ENCODE peak calls at places on chromosomes 2 and 18, in six cellular contexts. Y is HCT116, L is GM12878, I is K562, T is HepG2, X is SK-N-SH. E is an unnamed sample.

GRCh38 chr2:167342769-167343168 is 454.5 kb downstream of the XIRP2 start:
- DNase-seq in Y (no peak), L (no peak), I (no peak), T (peak), X (peak), E (peak)

GRCh38 chr2:197296861-197297260 is 13.7 kb downstream of the ANKRD44 start:
- DNase-seq in Y (no peak), L (no peak), I (no peak), T (no peak), X (no peak), E (no peak)

GRCh38 chr2:196233033-196233807 is 61.8 kb upstream of the STK17B start:
- DNase-seq in Y (peak), L (no peak), I (no peak), T (no peak), X (no peak), E (no peak)

GRCh38 chr18:34467059-34467458 is 242.3 kb upstream of the NOL4 start:
- DNase-seq in Y (no peak), L (peak), I (no peak), T (no peak), X (no peak), E (no peak)

GRCh38 chr18:62755454-62755853 is 40.1 kb downstream of the PHLPP1 start:
- DNase-seq in Y (no peak), L (no peak), I (no peak), T (no peak), X (no peak), E (no peak)

GRCh38 chr2:158781562-158781961 is 13.6 kb upstream of the DAPL1 start:
- DNase-seq in Y (no peak), L (no peak), I (no peak), T (no peak), X (no peak), E (no peak)

GRCh38 chr2:181742908-181743722 is 62.8 kb upstream of the NEUROD1 start:
- DNase-seq in Y (peak), L (peak), I (peak), T (peak), X (peak), E (peak)

GRCh38 chr2:120132190-120132589 is 91.0 kb downstream of the TMEM185B start:
- DNase-seq in Y (no peak), L (no peak), I (peak), T (no peak), X (peak), E (no peak)

GRCh38 chr2:197191177-197191947 is 119.2 kb downstream of the ANKRD44 start:
- DNase-seq in Y (peak), L (no peak), I (peak), T (peak), X (peak), E (peak)

GRCh38 chr2:240920783-240921231 is 14.7 kb downstream of the CROCC2 start:
- DNase-seq in Y (no peak), L (no peak), I (no peak), T (no peak), X (peak), E (no peak)

GRCh38 chr2:113920996-113921395 is 31.1 kb downstream of the ACTR3 start:
- DNase-seq in Y (no peak), L (no peak), I (no peak), T (no peak), X (no peak), E (no peak)

GRCh38 chr2:144520718-144521487 is 984 bp upstream of the ZEB2 start:
- DNase-seq in Y (no peak), L (no peak), I (peak), T (no peak), X (no peak), E (no peak)

GRCh38 chr2:218501665-218502064 is 66.5 kb downstream of the USP37 start:
- DNase-seq in Y (no peak), L (no peak), I (no peak), T (no peak), X (no peak), E (peak)

GRCh38 chr18:48817021-48817461 is 133.7 kb downstream of the SMAD7 start:
- DNase-seq in Y (no peak), L (no peak), I (no peak), T (no peak), X (no peak), E (no peak)

GRCh38 chr2:158635961-158636601 is 159.0 kb upstream of the DAPL1 start:
- DNase-seq in Y (no peak), L (no peak), I (no peak), T (no peak), X (no peak), E (no peak)

GRCh38 chr18:68215931-68216330 is 499.0 kb downstream of the TMX3 start:
- DNase-seq in Y (no peak), L (no peak), I (no peak), T (no peak), X (no peak), E (no peak)

GRCh38 chr2:209463226-209463625 is 39.4 kb downstream of the MAP2 start:
- DNase-seq in Y (no peak), L (no peak), I (no peak), T (no peak), X (no peak), E (peak)

GRCh38 chr2:109255594-109255993 is 126.6 kb downstream of the SH3RF3 start:
- DNase-seq in Y (no peak), L (no peak), I (no peak), T (no peak), X (no peak), E (no peak)

DNA sequence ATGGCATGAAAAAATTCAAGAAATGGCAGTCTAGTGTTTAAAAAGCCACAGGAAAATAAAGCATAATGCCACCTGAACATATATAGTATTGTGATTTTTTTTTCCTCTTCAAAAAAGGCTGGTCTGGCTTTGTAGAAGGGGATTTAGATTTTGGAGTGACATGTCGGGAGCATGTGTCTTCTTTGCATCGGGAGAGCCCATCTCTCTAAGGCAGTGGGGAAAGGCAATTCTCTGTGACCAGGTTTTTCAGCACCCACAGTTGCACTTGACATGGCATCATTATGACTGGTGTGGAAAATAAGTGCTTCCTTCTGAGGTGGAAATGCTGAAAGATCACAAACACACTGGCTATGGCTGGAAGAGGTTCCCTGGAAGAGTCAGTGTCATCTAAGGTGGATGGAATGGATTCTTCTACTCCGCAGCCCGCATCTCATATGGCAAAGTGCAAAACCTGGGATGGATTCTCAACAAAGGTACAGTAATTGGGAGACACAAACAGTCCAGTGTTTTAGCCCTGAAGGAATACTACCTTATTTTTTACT is 172.5 kb downstream of the AGAP1 start:
- DNase-seq in Y (peak), L (no peak), I (no peak), T (peak), X (peak), E (peak)
- TF ChIP-seq REST in Y (no peak), L (no peak), I (no peak), T (no peak), X (no peak), E (no peak)

GRCh38 chr2:190980630-190981214 is 33.2 kb downstream of the STAT1 start:
- DNase-seq in Y (no peak), L (no peak), I (no peak), T (no peak), X (no peak), E (no peak)
- H2AFZ ChIP-seq in Y (no peak), L (no peak), I (no peak), T (no peak), X (no peak), E (no peak)

DNA sequence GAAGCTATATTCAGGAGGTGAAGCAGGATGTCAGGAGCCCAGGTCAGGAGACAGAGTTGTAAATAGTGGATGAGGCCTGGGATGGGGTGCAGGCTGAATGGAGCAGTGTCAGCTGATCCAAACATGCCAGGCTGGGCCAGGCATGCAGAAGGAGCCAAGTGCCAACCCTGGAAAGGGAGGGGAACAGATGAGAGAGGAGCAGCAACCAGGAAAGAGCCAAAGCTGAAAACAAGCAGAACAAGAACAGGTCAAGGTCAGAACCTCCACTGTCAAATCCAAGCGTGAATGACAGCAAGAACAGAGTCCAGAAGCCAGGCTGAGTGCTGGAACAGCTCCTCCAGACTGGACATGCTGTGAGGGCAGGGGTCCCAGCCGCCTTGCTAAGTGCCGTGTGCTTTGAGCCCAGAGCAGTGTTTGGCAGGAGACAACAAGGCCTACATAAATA is 49.2 kb upstream of the PPP1CB start:
- DNase-seq in Y (no peak), L (no peak), I (no peak), T (peak), X (no peak), E (no peak)
- TF ChIP-seq REST in Y (no peak), L (no peak), I (no peak), T (no peak), X (no peak), E (no peak)

GRCh38 chr2:3348771-3349170 is 28.8 kb downstream of the EIPR1 start:
- DNase-seq in Y (no peak), L (no peak), I (no peak), T (no peak), X (no peak), E (no peak)

GRCh38 chr2:3344897-3345296 is 32.7 kb downstream of the EIPR1 start:
- DNase-seq in Y (no peak), L (no peak), I (no peak), T (no peak), X (no peak), E (no peak)

GRCh38 chr2:3354986-3355385 is 22.6 kb downstream of the EIPR1 start:
- DNase-seq in Y (no peak), L (no peak), I (no peak), T (no peak), X (no peak), E (no peak)

GRCh38 chr2:3345621-3346020 is 32.0 kb downstream of the EIPR1 start:
- DNase-seq in Y (no peak), L (no peak), I (no peak), T (no peak), X (peak), E (no peak)

GRCh38 chr2:3349211-3349693 is 28.4 kb downstream of the EIPR1 start:
- DNase-seq in Y (no peak), L (no peak), I (no peak), T (no peak), X (no peak), E (no peak)
- H2AFZ ChIP-seq in Y (no peak), L (no peak), I (no peak), T (no peak), X (no peak), E (no peak)

GRCh38 chr2:237118731-237119130 is 33.0 kb downstream of the COPS8 start:
- DNase-seq in Y (no peak), L (no peak), I (no peak), T (no peak), X (no peak), E (no peak)

GRCh38 chr2:237125967-237126366 is 40.3 kb downstream of the COPS8 start:
- DNase-seq in Y (no peak), L (no peak), I (no peak), T (peak), X (no peak), E (no peak)

GRCh38 chr2:237120956-237121720 is 35.4 kb downstream of the COPS8 start:
- DNase-seq in Y (no peak), L (no peak), I (no peak), T (no peak), X (no peak), E (no peak)

GRCh38 chr2:237124820-237125219 is 39.1 kb downstream of the COPS8 start:
- DNase-seq in Y (no peak), L (no peak), I (no peak), T (no peak), X (no peak), E (no peak)

GRCh38 chr2:237122214-237122666 is 36.6 kb downstream of the COPS8 start:
- DNase-seq in Y (peak), L (no peak), I (peak), T (peak), X (peak), E (peak)
- TF ChIP-seq REST in Y (no peak), L (no peak), I (no peak), T (no peak), X (no peak), E (no peak)

DNA sequence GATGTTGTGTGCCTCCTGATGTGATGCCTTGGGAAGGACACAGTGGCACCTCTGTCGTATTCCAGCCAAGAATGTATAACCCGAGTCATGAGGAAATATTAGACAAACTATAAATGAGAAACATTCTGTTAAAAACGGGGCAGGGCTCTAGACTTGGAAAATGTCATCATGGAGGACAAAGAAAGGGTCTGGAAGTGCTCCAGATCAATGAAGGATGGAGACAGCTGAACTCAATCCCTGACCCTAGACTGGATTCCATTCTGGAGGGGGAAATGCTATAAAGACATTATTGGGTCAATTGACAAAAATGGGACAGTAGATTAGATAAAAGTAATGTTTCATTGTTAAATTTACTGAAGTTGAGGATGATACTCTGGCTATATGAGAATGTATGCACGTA is 92.1 kb downstream of the SLC4A3 start:
- DNase-seq in Y (no peak), L (no peak), I (no peak), T (no peak), X (no peak), E (no peak)
- H2AFZ ChIP-seq in Y (no peak), L (no peak), I (no peak), T (no peak), X (no peak), E (no peak)

GRCh38 chr2:14896280-14896679 is 263.8 kb downstream of the LRATD1 start:
- DNase-seq in Y (no peak), L (no peak), I (no peak), T (no peak), X (no peak), E (no peak)
- TF ChIP-seq REST in Y (no peak), L (no peak), I (no peak), T (no peak), X (no peak), E (no peak)

E was measured in GM23338.